ENCODE peak calls at places on chromosome 9, in five cellular contexts. One of them, this sample, is unnamed.

GRCh38 chr9:127970401-127971313 is 10.1 kb downstream of the EEIG1 start:
- DNase-seq in breast epithelium: no peak
- DNase-seq in DND-41: no peak
- DNase-seq in body of pancreas: no peak
- DNase-seq in HL-60: no peak
- DNase-seq in this sample: no peak

GRCh38 chr9:108703414-108703813 is 152.4 kb downstream of the ACTL7B start:
- DNase-seq in breast epithelium: no peak
- DNase-seq in DND-41: no peak
- DNase-seq in body of pancreas: no peak
- DNase-seq in HL-60: no peak
- DNase-seq in this sample: no peak

GRCh38 chr9:77449177-77450092 is 198.7 kb downstream of the GNA14 start:
- DNase-seq in breast epithelium: no peak
- DNase-seq in DND-41: no peak
- DNase-seq in body of pancreas: no peak
- DNase-seq in HL-60: no peak
- DNase-seq in this sample: no peak

GRCh38 chr9:684055-684949 is 157.2 kb upstream of the DMRT1 start:
- DNase-seq in breast epithelium: no peak
- DNase-seq in DND-41: no peak
- DNase-seq in body of pancreas: no peak
- DNase-seq in HL-60: no peak
- DNase-seq in this sample: no peak

GRCh38 chr9:114738581-114739316 is 56.8 kb upstream of the TEX48 start:
- DNase-seq in breast epithelium: peak
- DNase-seq in DND-41: peak
- DNase-seq in body of pancreas: peak
- DNase-seq in HL-60: peak
- DNase-seq in this sample: no peak

GRCh38 chr9:79264511-79265448 is 307.0 kb upstream of the TLE4 start:
- DNase-seq in breast epithelium: no peak
- DNase-seq in DND-41: no peak
- DNase-seq in body of pancreas: no peak
- DNase-seq in HL-60: peak
- DNase-seq in this sample: no peak

GRCh38 chr9:111812337-111812736 is 17.6 kb upstream of the SHOC1 start:
- DNase-seq in breast epithelium: no peak
- DNase-seq in DND-41: no peak
- DNase-seq in body of pancreas: no peak
- DNase-seq in HL-60: no peak
- DNase-seq in this sample: no peak

GRCh38 chr9:128274245-128274644 is 1.6 kb downstream of the GOLGA2 start:
- DNase-seq in breast epithelium: no peak
- DNase-seq in DND-41: no peak
- DNase-seq in body of pancreas: no peak
- DNase-seq in HL-60: no peak
- DNase-seq in this sample: no peak

GRCh38 chr9:278651-279050 is 64.0 kb downstream of the DOCK8 start:
- DNase-seq in breast epithelium: no peak
- DNase-seq in DND-41: no peak
- DNase-seq in body of pancreas: no peak
- DNase-seq in HL-60: no peak
- DNase-seq in this sample: no peak

GRCh38 chr9:72952394-72952720 is 496 bp downstream of the ALDH1A1 start:
- DNase-seq in breast epithelium: no peak
- DNase-seq in DND-41: no peak
- DNase-seq in body of pancreas: no peak
- DNase-seq in HL-60: no peak
- DNase-seq in this sample: no peak

GRCh38 chr9:133700861-133701320 is 37.3 kb downstream of the SARDH start:
- DNase-seq in breast epithelium: no peak
- DNase-seq in DND-41: peak
- DNase-seq in body of pancreas: no peak
- DNase-seq in HL-60: no peak
- DNase-seq in this sample: no peak
- H3K4me3 ChIP-seq in breast epithelium: no peak
- H3K4me3 ChIP-seq in DND-41: no peak
- H3K4me3 ChIP-seq in body of pancreas: no peak
- H3K4me3 ChIP-seq in HL-60: no peak
- H3K4me3 ChIP-seq in this sample: no peak

GRCh38 chr9:137115394-137116026 is 977 bp upstream of the DPP7 start:
- DNase-seq in breast epithelium: no peak
- DNase-seq in DND-41: no peak
- DNase-seq in body of pancreas: no peak
- DNase-seq in HL-60: no peak
- DNase-seq in this sample: no peak
- H3K4me3 ChIP-seq in breast epithelium: peak
- H3K4me3 ChIP-seq in DND-41: no peak
- H3K4me3 ChIP-seq in body of pancreas: no peak
- H3K4me3 ChIP-seq in HL-60: no peak
- H3K4me3 ChIP-seq in this sample: peak

GRCh38 chr9:109918359-109919163 is 138.6 kb downstream of the PALM2AKAP2 start:
- DNase-seq in breast epithelium: no peak
- DNase-seq in DND-41: no peak
- DNase-seq in body of pancreas: no peak
- DNase-seq in HL-60: no peak
- DNase-seq in this sample: peak
- H3K4me3 ChIP-seq in breast epithelium: no peak
- H3K4me3 ChIP-seq in DND-41: no peak
- H3K4me3 ChIP-seq in body of pancreas: no peak
- H3K4me3 ChIP-seq in HL-60: no peak
- H3K4me3 ChIP-seq in this sample: no peak

GRCh38 chr9:89482056-89482784 is 15.7 kb downstream of the SEMA4D start:
- DNase-seq in breast epithelium: no peak
- DNase-seq in DND-41: no peak
- DNase-seq in body of pancreas: no peak
- DNase-seq in HL-60: no peak
- DNase-seq in this sample: no peak
- H3K4me3 ChIP-seq in breast epithelium: no peak
- H3K4me3 ChIP-seq in DND-41: no peak
- H3K4me3 ChIP-seq in body of pancreas: no peak
- H3K4me3 ChIP-seq in HL-60: no peak
- H3K4me3 ChIP-seq in this sample: no peak

DNA sequence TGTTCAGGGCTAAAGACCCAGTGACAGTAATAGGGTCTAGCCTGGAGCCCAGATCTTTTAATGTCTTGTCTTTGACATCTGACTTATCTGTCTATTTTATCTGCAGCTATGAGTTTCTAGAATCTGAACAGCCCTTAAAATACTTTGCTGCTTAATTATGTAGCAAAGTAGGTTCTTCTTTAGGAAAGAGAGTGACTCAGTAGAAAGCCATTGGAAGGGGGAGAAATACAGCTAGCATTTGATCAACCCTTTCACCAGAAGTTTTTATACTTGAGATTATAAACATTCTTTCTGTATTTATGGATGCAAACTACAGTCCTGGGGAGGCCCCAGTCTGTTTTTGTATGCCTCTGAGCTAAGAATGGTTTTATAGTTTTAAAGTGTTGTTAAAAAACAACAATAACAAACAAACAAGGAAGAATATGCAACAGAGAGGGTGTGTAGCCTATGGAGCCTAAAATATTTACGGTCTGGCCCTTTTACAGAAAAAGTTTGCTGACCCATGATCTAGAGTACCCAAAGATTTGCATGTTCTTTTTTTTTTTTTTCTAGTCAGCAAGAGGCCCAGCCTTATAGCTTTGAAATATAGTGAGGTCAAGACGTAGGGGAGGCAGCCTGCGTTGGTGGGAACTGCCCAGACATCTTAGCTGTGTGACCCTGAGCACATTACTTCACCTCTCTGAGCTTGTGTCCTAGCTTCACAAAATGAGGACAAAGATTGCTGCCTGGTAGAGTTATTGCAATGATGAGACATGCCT is 9.7 kb downstream of the GSN start:
- DNase-seq in breast epithelium: no peak
- DNase-seq in DND-41: no peak
- DNase-seq in body of pancreas: no peak
- DNase-seq in HL-60: no peak
- DNase-seq in this sample: no peak
- H3K4me3 ChIP-seq in breast epithelium: no peak
- H3K4me3 ChIP-seq in DND-41: no peak
- H3K4me3 ChIP-seq in body of pancreas: no peak
- H3K4me3 ChIP-seq in HL-60: no peak
- H3K4me3 ChIP-seq in this sample: no peak

GRCh38 chr9:95077766-95078382 is 239.6 kb downstream of the FANCC start:
- DNase-seq in breast epithelium: no peak
- DNase-seq in DND-41: no peak
- DNase-seq in body of pancreas: peak
- DNase-seq in HL-60: no peak
- DNase-seq in this sample: no peak

GRCh38 chr9:95078516-95078915 is 239.0 kb downstream of the FANCC start:
- DNase-seq in breast epithelium: no peak
- DNase-seq in DND-41: no peak
- DNase-seq in body of pancreas: peak
- DNase-seq in HL-60: no peak
- DNase-seq in this sample: no peak

GRCh38 chr9:95079461-95079860 is 238.0 kb downstream of the FANCC start:
- DNase-seq in breast epithelium: no peak
- DNase-seq in DND-41: no peak
- DNase-seq in body of pancreas: peak
- DNase-seq in HL-60: no peak
- DNase-seq in this sample: no peak

GRCh38 chr9:95077053-95077765 is 240.3 kb downstream of the FANCC start:
- DNase-seq in breast epithelium: no peak
- DNase-seq in DND-41: no peak
- DNase-seq in body of pancreas: peak
- DNase-seq in HL-60: no peak
- DNase-seq in this sample: no peak

DNA sequence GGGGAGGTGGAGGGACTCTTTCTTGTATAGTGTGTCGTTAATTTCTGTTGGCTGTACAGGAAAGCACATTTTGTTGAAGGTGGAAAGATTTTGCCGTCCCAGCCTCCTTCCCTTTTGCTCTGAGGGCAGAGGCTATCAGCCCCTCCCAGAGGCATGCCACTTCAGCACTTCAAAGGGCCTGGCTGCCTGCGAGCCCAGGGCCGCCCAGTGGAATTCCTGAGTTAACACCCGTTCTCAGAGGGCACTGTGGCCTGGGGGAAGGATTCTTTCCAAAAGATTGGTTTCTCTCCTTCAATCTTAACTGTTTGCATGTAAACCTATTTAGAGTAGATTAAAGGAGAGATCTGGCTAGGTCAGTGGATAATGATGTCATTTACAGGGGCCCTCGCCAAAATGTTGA is 238.6 kb downstream of the FANCC start:
- DNase-seq in breast epithelium: no peak
- DNase-seq in DND-41: no peak
- DNase-seq in body of pancreas: peak
- DNase-seq in HL-60: no peak
- DNase-seq in this sample: no peak
- H3K4me3 ChIP-seq in breast epithelium: no peak
- H3K4me3 ChIP-seq in DND-41: no peak
- H3K4me3 ChIP-seq in body of pancreas: no peak
- H3K4me3 ChIP-seq in HL-60: no peak
- H3K4me3 ChIP-seq in this sample: no peak

GRCh38 chr9:121500165-121500478 is 478 bp upstream of the GGTA1 start:
- DNase-seq in breast epithelium: no peak
- DNase-seq in DND-41: no peak
- DNase-seq in body of pancreas: no peak
- DNase-seq in HL-60: no peak
- DNase-seq in this sample: no peak

GRCh38 chr9:121498150-121498486 is 1.5 kb downstream of the GGTA1 start:
- DNase-seq in breast epithelium: peak
- DNase-seq in DND-41: peak
- DNase-seq in body of pancreas: peak
- DNase-seq in HL-60: peak
- DNase-seq in this sample: no peak

GRCh38 chr9:121499177-121499426 is 542 bp downstream of the GGTA1 start:
- DNase-seq in breast epithelium: no peak
- DNase-seq in DND-41: no peak
- DNase-seq in body of pancreas: no peak
- DNase-seq in HL-60: no peak
- DNase-seq in this sample: no peak

GRCh38 chr9:121499427-121500164 is at the start of gene GGTA1:
- DNase-seq in breast epithelium: peak
- DNase-seq in DND-41: no peak
- DNase-seq in body of pancreas: peak
- DNase-seq in HL-60: peak
- DNase-seq in this sample: no peak

DNA sequence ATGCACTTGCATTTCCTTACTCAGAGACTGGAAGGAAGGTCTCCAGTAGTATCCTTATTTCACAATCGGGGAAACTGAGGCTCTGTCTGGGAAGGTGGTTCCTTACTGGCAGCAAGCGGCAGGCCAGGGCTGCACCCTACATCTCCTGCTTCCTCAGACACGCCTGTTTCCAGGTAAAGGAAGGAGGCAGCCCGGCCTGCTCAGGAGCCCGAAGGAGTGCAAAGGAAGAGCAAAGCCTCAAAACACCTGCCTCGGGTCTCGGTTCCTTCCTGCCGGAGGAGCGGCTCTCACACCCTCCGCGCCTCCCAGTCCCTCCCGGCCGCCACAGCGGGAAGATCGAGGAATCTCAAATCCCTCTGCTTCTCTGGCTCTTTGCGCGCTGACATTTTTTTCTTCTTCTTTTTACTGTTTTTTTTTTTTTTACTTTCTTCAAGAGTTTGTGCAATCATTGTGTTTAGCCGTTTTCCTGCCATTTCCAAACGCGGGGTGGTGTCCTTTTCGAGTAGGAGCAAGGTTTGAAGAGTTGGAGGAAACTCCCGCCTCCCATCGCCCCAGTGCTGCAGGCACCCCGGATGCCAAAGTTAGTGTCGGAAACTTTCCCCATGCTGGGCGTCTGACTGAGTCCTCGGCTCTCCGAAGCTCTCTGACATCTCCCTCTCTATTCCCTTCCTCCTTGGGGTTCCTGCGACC is 1.0 kb downstream of the GGTA1 start:
- DNase-seq in breast epithelium: peak
- DNase-seq in DND-41: no peak
- DNase-seq in body of pancreas: no peak
- DNase-seq in HL-60: peak
- DNase-seq in this sample: no peak
- H3K4me3 ChIP-seq in breast epithelium: peak
- H3K4me3 ChIP-seq in DND-41: no peak
- H3K4me3 ChIP-seq in body of pancreas: no peak
- H3K4me3 ChIP-seq in HL-60: peak
- H3K4me3 ChIP-seq in this sample: peak

GRCh38 chr9:100100268-100100667 is 1.2 kb downstream of the INVS start:
- DNase-seq in breast epithelium: no peak
- DNase-seq in DND-41: no peak
- DNase-seq in body of pancreas: no peak
- DNase-seq in HL-60: no peak
- DNase-seq in this sample: no peak
- H3K4me3 ChIP-seq in breast epithelium: peak
- H3K4me3 ChIP-seq in DND-41: peak
- H3K4me3 ChIP-seq in body of pancreas: no peak
- H3K4me3 ChIP-seq in HL-60: no peak
- H3K4me3 ChIP-seq in this sample: no peak